ENCODE peak calls at places on chromosomes 7 and 10, in seven cellular contexts. X, J, R, B, W, E and T are unnamed samples.

GRCh38 chr10:104574470-104575213 is 66.4 kb upstream of the SORCS3 start:
- DNase-seq in R (no peak), W (no peak), J (no peak), E (no peak), B (no peak), X (no peak), T (no peak)

GRCh38 chr7:17131983-17132655 is 166.3 kb upstream of the AHR start:
- DNase-seq in W (no peak), R (peak; percentile 54), E (no peak), B (no peak), X (no peak), J (no peak), T (no peak)

GRCh38 chr7:142807855-142808460 is 37.2 kb downstream of the PRSS2 start:
- DNase-seq in J (no peak), R (no peak), X (no peak), E (peak; percentile 74), B (no peak), W (peak; percentile 70), T (no peak)

GRCh38 chr7:98165827-98166667 is 45.2 kb upstream of the BHLHA15 start:
- DNase-seq in E (peak; percentile 28), B (peak; percentile 85), X (peak; percentile 31), W (no peak), J (no peak), R (peak; percentile 33), T (peak; percentile 69)

GRCh38 chr10:77692782-77693181 is 55.2 kb upstream of the KCNMA1 start:
- DNase-seq in R (no peak), W (peak; percentile 78), B (no peak), X (no peak), E (no peak), J (no peak), T (no peak)

GRCh38 chr7:55641273-55641691 is 69.0 kb upstream of the VOPP1 start:
- DNase-seq in X (peak; percentile 41), J (no peak), E (peak; percentile 23), R (peak; percentile 71), B (peak; percentile 85), W (peak; percentile 69), T (peak; percentile 69)

GRCh38 chr10:74213571-74214162 is 62.6 kb downstream of the ADK start:
- DNase-seq in J (no peak), B (peak; percentile 45), W (no peak), E (peak; percentile 26), X (peak; percentile 68), R (peak; percentile 48), T (peak; percentile 27)

GRCh38 chr7:30754315-30754877 is 2.5 kb downstream of the INMT start:
- DNase-seq in B (no peak), J (no peak), W (no peak), X (no peak), E (no peak), R (no peak), T (no peak)

GRCh38 chr10:3837909-3838722 is 53.1 kb upstream of the KLF6 start:
- DNase-seq in J (no peak), X (no peak), W (no peak), R (no peak), B (no peak), E (no peak), T (no peak)

GRCh38 chr10:36669615-36670325 is 455.6 kb upstream of the ANKRD30A start:
- DNase-seq in W (no peak), B (no peak), J (no peak), E (no peak), R (no peak), X (no peak), T (no peak)

GRCh38 chr10:88874271-88874670 is 5.8 kb upstream of the STAMBPL1 start:
- DNase-seq in E (no peak), X (no peak), J (no peak), B (no peak), R (no peak), W (no peak), T (no peak)

GRCh38 chr10:66860376-66860945 is 65.4 kb upstream of the LRRTM3 start:
- DNase-seq in R (no peak), X (no peak), B (no peak), J (no peak), W (no peak), E (no peak), T (no peak)

GRCh38 chr7:107622429-107622828 is 38.2 kb upstream of the SLC26A4 start:
- DNase-seq in B (no peak), E (no peak), W (peak; percentile 69), X (no peak), R (no peak), J (no peak), T (no peak)

GRCh38 chr7:92790987-92791386 is 45.4 kb downstream of the CDK6 start:
- DNase-seq in W (peak; percentile 80), X (no peak), E (no peak), B (no peak), J (peak; percentile 74), R (no peak), T (no peak)
- H3K4me1 ChIP-seq in W (peaks cover 26% of the 10 kb centered on the region), X (peaks cover 57% of the 10 kb centered on the region), E (no peaks in the 10 kb centered on the region), B (peaks cover 11% of the 10 kb centered on the region), J (peaks cover 9% of the 10 kb centered on the region), R (peaks cover 43% of the 10 kb centered on the region), T (peaks cover 7% of the 10 kb centered on the region)

DNA sequence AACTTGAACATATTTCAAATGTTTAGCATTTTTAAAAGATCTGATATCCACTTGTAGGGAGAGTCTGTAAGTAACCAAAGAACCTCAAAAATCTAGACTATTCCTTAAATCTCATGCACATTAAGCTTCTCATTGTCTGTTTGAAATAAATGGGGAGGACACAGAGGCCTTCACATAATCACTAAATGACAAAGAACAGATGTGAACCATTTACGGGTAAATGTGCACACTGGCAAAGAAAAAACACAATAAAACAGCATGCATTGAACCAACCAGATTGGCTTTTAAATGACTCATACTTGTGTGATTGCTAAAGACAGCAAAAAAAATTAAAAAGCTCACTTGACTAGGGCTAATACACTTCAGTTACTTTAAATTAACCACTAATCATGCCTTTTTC is 569.0 kb upstream of the PCDH15 start:
- DNase-seq in X (no peak), R (no peak), J (no peak), W (peak; percentile 74), B (no peak), E (no peak), T (no peak)
- H3K27ac ChIP-seq in X (no peak overlapping the region), R (no peak overlapping the region), J (no peak overlapping the region), W (no peak overlapping the region), B (no peak overlapping the region), E (no peak overlapping the region), T (no peak overlapping the region)

GRCh38 chr10:95502377-95502776 is 58.8 kb downstream of the SORBS1 start:
- DNase-seq in X (no peak), R (no peak), E (no peak), B (no peak), J (no peak), W (no peak), T (no peak)
- H3K4me1 ChIP-seq in X (no peaks in the 10 kb centered on the region), R (peaks cover 77% of the 10 kb centered on the region), E (no peaks in the 10 kb centered on the region), B (peaks cover 43% of the 10 kb centered on the region), J (peaks cover 11% of the 10 kb centered on the region), W (no peaks in the 10 kb centered on the region), T (no peaks in the 10 kb centered on the region)

GRCh38 chr7:133591704-133592340 is 338.9 kb downstream of the EXOC4 start:
- DNase-seq in E (no peak), X (no peak), J (no peak), B (no peak), W (no peak), R (no peak), T (no peak)

GRCh38 chr7:133593561-133593960 is 340.7 kb downstream of the EXOC4 start:
- DNase-seq in X (no peak), B (no peak), W (no peak), R (no peak), J (no peak), E (no peak), T (no peak)

GRCh38 chr7:133586253-133586652 is 333.4 kb downstream of the EXOC4 start:
- DNase-seq in R (no peak), E (no peak), W (no peak), J (no peak), B (no peak), X (no peak), T (no peak)

GRCh38 chr7:133585003-133585668 is 332.3 kb downstream of the EXOC4 start:
- DNase-seq in R (no peak), B (no peak), E (no peak), W (no peak), J (no peak), X (no peak), T (no peak)

DNA sequence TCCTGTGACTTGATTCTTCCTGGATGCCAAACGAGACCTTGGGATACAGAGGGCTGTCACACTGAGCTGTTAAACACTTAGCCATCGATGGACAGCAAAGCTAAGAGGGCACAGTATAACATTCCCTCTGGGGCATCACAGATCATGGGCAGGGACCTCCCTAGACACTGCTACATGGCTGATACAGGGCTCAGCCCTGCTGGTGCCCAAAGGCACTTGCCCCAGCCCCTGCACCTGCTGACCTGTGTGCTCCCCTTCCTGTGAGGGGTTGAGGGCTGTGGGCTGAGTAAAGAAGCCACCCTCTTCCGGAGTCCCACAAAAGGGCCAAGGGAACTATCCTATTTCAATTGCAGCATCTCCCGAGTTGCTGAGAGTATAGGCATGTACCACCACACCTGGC is 337.9 kb downstream of the EXOC4 start:
- DNase-seq in B (no peak), R (no peak), W (no peak), X (no peak), E (no peak), J (no peak), T (no peak)
- H3K27ac ChIP-seq in B (no peak overlapping the region), R (no peak overlapping the region), W (no peak overlapping the region), X (no peak overlapping the region), E (no peak overlapping the region), J (no peak overlapping the region), T (no peak overlapping the region)

GRCh38 chr7:42232275-42232674 is 4.7 kb downstream of the GLI3 start:
- DNase-seq in W (peak; percentile 65), X (no peak), E (no peak), R (no peak), B (peak; percentile 25), J (no peak), T (no peak)
- H3K4me1 ChIP-seq in W (peaks cover 33% of the 10 kb centered on the region), X (no peaks in the 10 kb centered on the region), E (no peaks in the 10 kb centered on the region), R (no peaks in the 10 kb centered on the region), B (peaks cover 72% of the 10 kb centered on the region), J (no peaks in the 10 kb centered on the region), T (no peaks in the 10 kb centered on the region)

GRCh38 chr7:818031-818699 is 14.1 kb upstream of the SUN1 start:
- DNase-seq in R (peak; percentile 48), E (no peak), J (peak; percentile 20), X (peak; percentile 52), W (peak; percentile 69), B (peak; percentile 32), T (no peak)
- H3K27ac ChIP-seq in R (no peak overlapping the region), E (no peak overlapping the region), J (no peak overlapping the region), X (no peak overlapping the region), W (no peak overlapping the region), B (no peak overlapping the region), T (no peak overlapping the region)

DNA sequence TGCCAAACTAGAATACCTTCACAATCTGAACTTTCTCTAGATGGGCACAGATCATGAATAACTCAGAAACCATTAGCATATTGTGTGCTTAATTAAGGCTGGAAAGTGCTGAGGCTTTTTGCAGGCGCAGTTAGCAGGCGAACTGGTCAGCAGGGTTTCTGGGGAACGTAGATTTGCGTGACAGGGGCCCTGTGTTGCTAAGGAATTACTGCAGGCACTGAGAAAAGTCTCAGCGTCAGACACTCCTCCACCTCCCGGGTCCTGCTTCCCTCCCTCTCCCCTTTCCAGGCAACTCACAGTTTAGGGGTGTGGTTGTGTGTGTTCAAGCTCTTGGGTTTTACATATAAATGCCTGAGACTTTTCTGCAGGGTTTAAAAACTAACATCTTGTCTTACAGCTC is 2.2 kb downstream of the MAP3K8 start:
- DNase-seq in E (no peak), X (no peak), R (no peak), B (peak; percentile 81), J (no peak), W (peak; percentile 84), T (no peak)
- H3K4me1 ChIP-seq in E (peaks cover 23% of the 10 kb centered on the region), X (peaks cover 62% of the 10 kb centered on the region), R (peaks cover 58% of the 10 kb centered on the region), B (peaks cover 50% of the 10 kb centered on the region), J (peaks cover 2% of the 10 kb centered on the region), W (peaks cover 38% of the 10 kb centered on the region), T (no peaks in the 10 kb centered on the region)